ENCODE peak calls at places on chromosomes 1 and 21, in eight cellular contexts. One of them, this sample, is unnamed.

GRCh38 chr1:151166506-151166956 is 587 bp downstream of the SCNM1 start:
- DNase-seq in ovary: no peak
- DNase-seq in upper lobe of right lung: no peak
- DNase-seq in tibial artery: no peak
- DNase-seq in iPS DF 6.9: no peak
- DNase-seq in naive thymus-derived CD4-positive, alpha-beta T cell: no peak
- DNase-seq in A549: peak; percentile 39
- DNase-seq in fibroblast of pulmonary artery: peak; percentile 59
- DNase-seq in this sample: peak; percentile 79

GRCh38 chr1:206482611-206483010 is 12.3 kb downstream of the IKBKE start:
- DNase-seq in iPS DF 6.9: no peak
- DNase-seq in tibial artery: no peak
- DNase-seq in ovary: no peak
- DNase-seq in fibroblast of pulmonary artery: no peak
- DNase-seq in upper lobe of right lung: no peak
- DNase-seq in A549: no peak
- DNase-seq in naive thymus-derived CD4-positive, alpha-beta T cell: no peak
- DNase-seq in this sample: no peak

GRCh38 chr21:44455524-44456206 is 355 bp downstream of the LRRC3 start:
- DNase-seq in iPS DF 6.9: no peak
- DNase-seq in naive thymus-derived CD4-positive, alpha-beta T cell: peak; percentile 60
- DNase-seq in ovary: no peak
- DNase-seq in fibroblast of pulmonary artery: peak; percentile 26
- DNase-seq in A549: peak; percentile 41
- DNase-seq in tibial artery: no peak
- DNase-seq in upper lobe of right lung: peak; percentile 85
- DNase-seq in this sample: peak; percentile 11

GRCh38 chr1:37481289-37482003 is 7.1 kb downstream of the ZC3H12A start:
- DNase-seq in iPS DF 6.9: no peak
- DNase-seq in fibroblast of pulmonary artery: no peak
- DNase-seq in ovary: no peak
- DNase-seq in upper lobe of right lung: peak; percentile 70
- DNase-seq in tibial artery: no peak
- DNase-seq in naive thymus-derived CD4-positive, alpha-beta T cell: no peak
- DNase-seq in A549: no peak
- DNase-seq in this sample: no peak

GRCh38 chr1:165631403-165632151 is 543 bp downstream of the MGST3 start:
- DNase-seq in A549: peak; percentile 61
- DNase-seq in fibroblast of pulmonary artery: peak; percentile 80
- DNase-seq in iPS DF 6.9: no peak
- DNase-seq in naive thymus-derived CD4-positive, alpha-beta T cell: no peak
- DNase-seq in tibial artery: peak; percentile 69
- DNase-seq in upper lobe of right lung: peak; percentile 81
- DNase-seq in ovary: peak; percentile 58
- DNase-seq in this sample: peak; percentile 84

GRCh38 chr1:45914836-45915235 is 111.4 kb downstream of the MAST2 start:
- DNase-seq in iPS DF 6.9: no peak
- DNase-seq in upper lobe of right lung: no peak
- DNase-seq in ovary: no peak
- DNase-seq in naive thymus-derived CD4-positive, alpha-beta T cell: no peak
- DNase-seq in fibroblast of pulmonary artery: no peak
- DNase-seq in A549: no peak
- DNase-seq in tibial artery: no peak
- DNase-seq in this sample: no peak

GRCh38 chr1:40818264-40818961 is 34.8 kb downstream of the KCNQ4 start:
- DNase-seq in A549: no peak
- DNase-seq in tibial artery: no peak
- DNase-seq in fibroblast of pulmonary artery: no peak
- DNase-seq in ovary: no peak
- DNase-seq in naive thymus-derived CD4-positive, alpha-beta T cell: peak; percentile 78
- DNase-seq in upper lobe of right lung: peak; percentile 87
- DNase-seq in iPS DF 6.9: peak; percentile 68
- DNase-seq in this sample: peak; percentile 19

GRCh38 chr1:209576798-209577197 is 6.7 kb upstream of the CAMK1G start:
- DNase-seq in A549: peak; percentile 87
- DNase-seq in tibial artery: peak; percentile 73
- DNase-seq in fibroblast of pulmonary artery: peak; percentile 75
- DNase-seq in upper lobe of right lung: peak; percentile 80
- DNase-seq in naive thymus-derived CD4-positive, alpha-beta T cell: peak; percentile 62
- DNase-seq in iPS DF 6.9: peak; percentile 52
- DNase-seq in ovary: peak; percentile 85
- DNase-seq in this sample: peak; percentile 70

GRCh38 chr1:32390904-32391480 is 3.2 kb downstream of the BSDC1 start:
- DNase-seq in upper lobe of right lung: no peak
- DNase-seq in tibial artery: no peak
- DNase-seq in naive thymus-derived CD4-positive, alpha-beta T cell: no peak
- DNase-seq in fibroblast of pulmonary artery: peak; percentile 38
- DNase-seq in A549: no peak
- DNase-seq in ovary: no peak
- DNase-seq in iPS DF 6.9: no peak
- DNase-seq in this sample: no peak

GRCh38 chr1:199447906-199448305 is 579.6 kb upstream of the NR5A2 start:
- DNase-seq in upper lobe of right lung: no peak
- DNase-seq in fibroblast of pulmonary artery: no peak
- DNase-seq in A549: no peak
- DNase-seq in naive thymus-derived CD4-positive, alpha-beta T cell: no peak
- DNase-seq in ovary: no peak
- DNase-seq in tibial artery: no peak
- DNase-seq in iPS DF 6.9: no peak
- DNase-seq in this sample: no peak

GRCh38 chr1:164559342-164560070 is 522 bp downstream of the PBX1 start:
- DNase-seq in A549: peak; percentile 15
- DNase-seq in upper lobe of right lung: peak; percentile 66
- DNase-seq in fibroblast of pulmonary artery: peak; percentile 39
- DNase-seq in naive thymus-derived CD4-positive, alpha-beta T cell: peak; percentile 1
- DNase-seq in ovary: peak; percentile 48
- DNase-seq in tibial artery: peak; percentile 33
- DNase-seq in iPS DF 6.9: no peak
- DNase-seq in this sample: peak; percentile 28

GRCh38 chr1:35641233-35641866 is at the start of gene PSMB2:
- DNase-seq in iPS DF 6.9: peak; percentile 97
- DNase-seq in upper lobe of right lung: peak; percentile 98
- DNase-seq in naive thymus-derived CD4-positive, alpha-beta T cell: peak; percentile 96
- DNase-seq in ovary: peak; percentile 94
- DNase-seq in fibroblast of pulmonary artery: peak; percentile 97
- DNase-seq in A549: peak; percentile 79
- DNase-seq in tibial artery: peak; percentile 94
- DNase-seq in this sample: peak; percentile 98

GRCh38 chr21:34884346-34884929 is 164.7 kb downstream of the RUNX1 start:
- DNase-seq in ovary: no peak
- DNase-seq in tibial artery: no peak
- DNase-seq in iPS DF 6.9: no peak
- DNase-seq in naive thymus-derived CD4-positive, alpha-beta T cell: no peak
- DNase-seq in fibroblast of pulmonary artery: no peak
- DNase-seq in A549: no peak
- DNase-seq in upper lobe of right lung: no peak
- DNase-seq in this sample: no peak

GRCh38 chr1:47906466-47907191 is 90.6 kb downstream of the TRABD2B start:
- DNase-seq in fibroblast of pulmonary artery: no peak
- DNase-seq in ovary: no peak
- DNase-seq in naive thymus-derived CD4-positive, alpha-beta T cell: no peak
- DNase-seq in tibial artery: no peak
- DNase-seq in A549: no peak
- DNase-seq in upper lobe of right lung: no peak
- DNase-seq in iPS DF 6.9: no peak
- DNase-seq in this sample: peak; percentile 54

GRCh38 chr1:239805042-239805441 is 286.6 kb upstream of the FMN2 start:
- DNase-seq in fibroblast of pulmonary artery: no peak
- DNase-seq in naive thymus-derived CD4-positive, alpha-beta T cell: no peak
- DNase-seq in ovary: no peak
- DNase-seq in iPS DF 6.9: no peak
- DNase-seq in A549: no peak
- DNase-seq in tibial artery: no peak
- DNase-seq in upper lobe of right lung: no peak
- DNase-seq in this sample: no peak

GRCh38 chr21:42237161-42237560 is 18.2 kb downstream of the ABCG1 start:
- DNase-seq in tibial artery: no peak
- DNase-seq in ovary: no peak
- DNase-seq in naive thymus-derived CD4-positive, alpha-beta T cell: no peak
- DNase-seq in fibroblast of pulmonary artery: no peak
- DNase-seq in iPS DF 6.9: no peak
- DNase-seq in upper lobe of right lung: no peak
- DNase-seq in A549: no peak
- DNase-seq in this sample: no peak

GRCh38 chr1:211118407-211119102 is 15.4 kb downstream of the KCNH1 start:
- DNase-seq in iPS DF 6.9: no peak
- DNase-seq in tibial artery: no peak
- DNase-seq in fibroblast of pulmonary artery: no peak
- DNase-seq in naive thymus-derived CD4-positive, alpha-beta T cell: no peak
- DNase-seq in A549: no peak
- DNase-seq in upper lobe of right lung: no peak
- DNase-seq in ovary: no peak
- DNase-seq in this sample: no peak

GRCh38 chr1:15799004-15799867 is 8.2 kb downstream of the UQCRHL start:
- DNase-seq in naive thymus-derived CD4-positive, alpha-beta T cell: no peak
- DNase-seq in ovary: peak; percentile 59
- DNase-seq in upper lobe of right lung: peak; percentile 80
- DNase-seq in fibroblast of pulmonary artery: peak; percentile 97
- DNase-seq in iPS DF 6.9: no peak
- DNase-seq in tibial artery: peak; percentile 89
- DNase-seq in A549: peak; percentile 93
- DNase-seq in this sample: peak; percentile 98

GRCh38 chr21:26581818-26582217 is 8.7 kb upstream of the CYYR1 start:
- DNase-seq in ovary: no peak
- DNase-seq in upper lobe of right lung: no peak
- DNase-seq in tibial artery: no peak
- DNase-seq in iPS DF 6.9: no peak
- DNase-seq in fibroblast of pulmonary artery: no peak
- DNase-seq in A549: no peak
- DNase-seq in naive thymus-derived CD4-positive, alpha-beta T cell: no peak
- DNase-seq in this sample: no peak

GRCh38 chr1:156001021-156001681 is 19.6 kb downstream of the SSR2 start:
- DNase-seq in ovary: no peak
- DNase-seq in A549: no peak
- DNase-seq in fibroblast of pulmonary artery: no peak
- DNase-seq in tibial artery: no peak
- DNase-seq in iPS DF 6.9: no peak
- DNase-seq in naive thymus-derived CD4-positive, alpha-beta T cell: no peak
- DNase-seq in upper lobe of right lung: no peak
- DNase-seq in this sample: no peak

GRCh38 chr1:155993595-155993994 is 15.2 kb upstream of the ARHGEF2 start:
- DNase-seq in A549: no peak
- DNase-seq in fibroblast of pulmonary artery: no peak
- DNase-seq in tibial artery: no peak
- DNase-seq in iPS DF 6.9: no peak
- DNase-seq in naive thymus-derived CD4-positive, alpha-beta T cell: no peak
- DNase-seq in upper lobe of right lung: no peak
- DNase-seq in ovary: no peak
- DNase-seq in this sample: no peak

GRCh38 chr1:156001682-156002171 is 19.0 kb downstream of the SSR2 start:
- DNase-seq in tibial artery: no peak
- DNase-seq in naive thymus-derived CD4-positive, alpha-beta T cell: no peak
- DNase-seq in A549: no peak
- DNase-seq in iPS DF 6.9: no peak
- DNase-seq in upper lobe of right lung: no peak
- DNase-seq in ovary: no peak
- DNase-seq in fibroblast of pulmonary artery: no peak
- DNase-seq in this sample: peak; percentile 40

GRCh38 chr1:155990340-155990739 is 12.0 kb upstream of the ARHGEF2 start:
- DNase-seq in upper lobe of right lung: no peak
- DNase-seq in A549: no peak
- DNase-seq in tibial artery: no peak
- DNase-seq in iPS DF 6.9: no peak
- DNase-seq in ovary: no peak
- DNase-seq in fibroblast of pulmonary artery: no peak
- DNase-seq in naive thymus-derived CD4-positive, alpha-beta T cell: no peak
- DNase-seq in this sample: no peak

DNA sequence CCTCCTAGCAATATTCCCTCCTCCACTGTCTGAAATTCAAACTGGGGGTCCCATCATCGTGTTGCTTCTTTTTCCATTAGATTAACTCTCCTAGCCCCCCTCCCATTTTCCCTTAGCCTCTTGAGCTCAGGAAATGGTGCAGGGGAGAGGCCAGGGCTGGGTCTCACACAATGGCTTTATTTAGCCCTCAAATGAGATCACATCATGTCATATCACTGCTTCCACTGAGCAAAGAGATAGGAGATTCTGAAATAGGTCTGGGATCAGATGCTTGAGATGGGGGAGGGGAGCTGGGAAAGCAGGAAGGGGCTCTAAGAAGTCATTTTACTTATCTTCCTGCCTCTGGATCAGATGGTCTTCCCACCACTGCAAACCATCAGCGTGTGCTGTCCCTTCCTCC is 17.8 kb upstream of the ARHGEF2 start:
- DNase-seq in ovary: no peak
- DNase-seq in iPS DF 6.9: no peak
- DNase-seq in upper lobe of right lung: no peak
- DNase-seq in naive thymus-derived CD4-positive, alpha-beta T cell: no peak
- DNase-seq in fibroblast of pulmonary artery: no peak
- DNase-seq in tibial artery: no peak
- DNase-seq in A549: no peak
- DNase-seq in this sample: no peak
- H3K4me3 ChIP-seq in ovary: no peak overlapping the region
- H3K4me3 ChIP-seq in iPS DF 6.9: no peak overlapping the region
- H3K4me3 ChIP-seq in upper lobe of right lung: no peak overlapping the region
- H3K4me3 ChIP-seq in naive thymus-derived CD4-positive, alpha-beta T cell: no peak overlapping the region
- H3K4me3 ChIP-seq in fibroblast of pulmonary artery: no peak overlapping the region
- H3K4me3 ChIP-seq in tibial artery: no peak overlapping the region
- H3K4me3 ChIP-seq in A549: no peak overlapping the region
- H3K4me3 ChIP-seq in this sample: no peak overlapping the region

GRCh38 chr1:21241761-21242581 is 48.3 kb downstream of the ECE1 start:
- DNase-seq in upper lobe of right lung: no peak
- DNase-seq in tibial artery: no peak
- DNase-seq in ovary: no peak
- DNase-seq in iPS DF 6.9: no peak
- DNase-seq in A549: no peak
- DNase-seq in fibroblast of pulmonary artery: no peak
- DNase-seq in naive thymus-derived CD4-positive, alpha-beta T cell: no peak
- DNase-seq in this sample: peak; percentile 57
- H3K4me3 ChIP-seq in upper lobe of right lung: no peak overlapping the region
- H3K4me3 ChIP-seq in tibial artery: no peak overlapping the region
- H3K4me3 ChIP-seq in ovary: no peak overlapping the region
- H3K4me3 ChIP-seq in iPS DF 6.9: no peak overlapping the region
- H3K4me3 ChIP-seq in A549: no peak overlapping the region
- H3K4me3 ChIP-seq in fibroblast of pulmonary artery: no peak overlapping the region
- H3K4me3 ChIP-seq in naive thymus-derived CD4-positive, alpha-beta T cell: no peak overlapping the region
- H3K4me3 ChIP-seq in this sample: no peak overlapping the region

GRCh38 chr1:61606448-61607312 is 118.3 kb downstream of the TM2D1 start:
- DNase-seq in ovary: peak; percentile 81
- DNase-seq in tibial artery: peak; percentile 94
- DNase-seq in fibroblast of pulmonary artery: peak; percentile 63
- DNase-seq in iPS DF 6.9: no peak
- DNase-seq in A549: no peak
- DNase-seq in upper lobe of right lung: no peak
- DNase-seq in naive thymus-derived CD4-positive, alpha-beta T cell: no peak
- DNase-seq in this sample: peak; percentile 23
- H3K4me3 ChIP-seq in ovary: no peak overlapping the region
- H3K4me3 ChIP-seq in tibial artery: peak overlapping the region; percentile 15
- H3K4me3 ChIP-seq in fibroblast of pulmonary artery: no peak overlapping the region
- H3K4me3 ChIP-seq in iPS DF 6.9: no peak overlapping the region
- H3K4me3 ChIP-seq in A549: no peak overlapping the region
- H3K4me3 ChIP-seq in upper lobe of right lung: no peak overlapping the region
- H3K4me3 ChIP-seq in naive thymus-derived CD4-positive, alpha-beta T cell: no peak overlapping the region
- H3K4me3 ChIP-seq in this sample: no peak overlapping the region

DNA sequence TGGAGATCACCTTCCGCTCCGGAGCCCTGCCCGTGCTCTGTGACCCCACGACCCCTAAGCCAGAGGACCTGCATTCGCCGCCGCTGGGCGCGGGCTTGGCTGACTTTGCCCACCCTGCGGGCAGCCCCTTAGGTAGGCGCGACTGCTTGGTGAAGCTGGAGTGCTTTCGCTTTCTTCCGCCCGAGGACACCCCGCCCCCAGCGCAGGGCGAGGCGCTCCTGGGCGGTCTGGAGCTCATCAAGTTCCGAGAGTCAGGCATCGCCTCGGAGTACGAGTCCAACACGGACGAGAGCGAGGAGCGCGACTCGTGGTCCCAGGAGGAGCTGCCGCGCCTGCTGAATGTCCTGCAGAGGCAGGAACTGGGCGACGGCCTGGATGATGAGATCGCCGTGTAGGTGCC is 9.6 kb downstream of the SPATA46 start:
- DNase-seq in naive thymus-derived CD4-positive, alpha-beta T cell: no peak
- DNase-seq in upper lobe of right lung: no peak
- DNase-seq in tibial artery: no peak
- DNase-seq in fibroblast of pulmonary artery: no peak
- DNase-seq in ovary: no peak
- DNase-seq in A549: no peak
- DNase-seq in iPS DF 6.9: no peak
- DNase-seq in this sample: no peak
- H3K4me3 ChIP-seq in naive thymus-derived CD4-positive, alpha-beta T cell: no peak overlapping the region
- H3K4me3 ChIP-seq in upper lobe of right lung: no peak overlapping the region
- H3K4me3 ChIP-seq in tibial artery: peak overlapping the region; percentile 13
- H3K4me3 ChIP-seq in fibroblast of pulmonary artery: peak overlapping the region; percentile 62
- H3K4me3 ChIP-seq in ovary: no peak overlapping the region
- H3K4me3 ChIP-seq in A549: no peak overlapping the region
- H3K4me3 ChIP-seq in iPS DF 6.9: no peak overlapping the region
- H3K4me3 ChIP-seq in this sample: peak overlapping the region; percentile 47

This sample was measured in choroid plexus epithelial cell.